ENCODE peak calls at places on chromosomes 13 and 19, in seven cellular contexts. Y, K, E, A, R, W and M are unnamed samples.

GRCh38 chr19:16133818-16134217 is 9.7 kb upstream of the HSH2D start:
- DNase-seq in K (no peak), R (no peak), W (no peak), Y (no peak), A (no peak), E (no peak), M (no peak)

GRCh38 chr19:45597425-45598111 is 4.4 kb downstream of the GPR4 start:
- DNase-seq in E (no peak), R (no peak), A (no peak), W (no peak), Y (no peak), K (no peak), M (no peak)

GRCh38 chr13:75635101-75635620 is 969 bp upstream of the LMO7 start:
- DNase-seq in R (no peak), W (peak; percentile 24), A (no peak), Y (no peak), K (no peak), E (no peak), M (peak; percentile 18)

GRCh38 chr19:48135411-48135810 is 24.8 kb upstream of the PLA2G4C start:
- DNase-seq in E (peak; percentile 14), A (no peak), Y (no peak), K (no peak), R (peak; percentile 87), W (no peak), M (peak; percentile 64)

GRCh38 chr19:40608957-40609356 is 7.8 kb downstream of the LTBP4 start:
- DNase-seq in R (no peak), E (no peak), K (no peak), A (no peak), W (no peak), Y (no peak), M (no peak)

GRCh38 chr19:11383706-11384048 is 437 bp downstream of the EPOR start:
- DNase-seq in Y (no peak), R (no peak), K (no peak), E (no peak), W (no peak), A (no peak), M (no peak)

GRCh38 chr19:46962030-46962570 is 57.5 kb upstream of the NPAS1 start:
- DNase-seq in E (no peak), K (no peak), R (no peak), A (no peak), W (no peak), Y (no peak), M (no peak)

GRCh38 chr19:54478677-54479266 is 5.7 kb upstream of the CDC42EP5 start:
- DNase-seq in E (peak; percentile 67), R (peak; percentile 57), W (peak; percentile 59), Y (no peak), A (peak; percentile 53), K (no peak), M (no peak)

GRCh38 chr13:27354379-27354778 is 70.0 kb upstream of the GTF3A start:
- DNase-seq in E (no peak), W (no peak), R (no peak), K (no peak), Y (no peak), A (no peak), M (no peak)

GRCh38 chr13:110627351-110627750 is 12.0 kb downstream of the NAXD start:
- DNase-seq in A (no peak), W (no peak), Y (no peak), R (no peak), E (no peak), K (no peak), M (no peak)

GRCh38 chr19:1068111-1069001 is 1.4 kb downstream of the ARHGAP45 start:
- DNase-seq in R (no peak), Y (no peak), K (no peak), E (no peak), A (no peak), W (no peak), M (no peak)

GRCh38 chr13:21426238-21426637 is 32.9 kb downstream of the ZDHHC20 start:
- DNase-seq in Y (no peak), W (no peak), R (no peak), E (no peak), A (no peak), K (no peak), M (no peak)

GRCh38 chr19:10085641-10086031 is 481 bp upstream of the SHFL start:
- DNase-seq in W (no peak), K (no peak), R (no peak), E (peak; percentile 26), A (no peak), Y (no peak), M (no peak)

DNA sequence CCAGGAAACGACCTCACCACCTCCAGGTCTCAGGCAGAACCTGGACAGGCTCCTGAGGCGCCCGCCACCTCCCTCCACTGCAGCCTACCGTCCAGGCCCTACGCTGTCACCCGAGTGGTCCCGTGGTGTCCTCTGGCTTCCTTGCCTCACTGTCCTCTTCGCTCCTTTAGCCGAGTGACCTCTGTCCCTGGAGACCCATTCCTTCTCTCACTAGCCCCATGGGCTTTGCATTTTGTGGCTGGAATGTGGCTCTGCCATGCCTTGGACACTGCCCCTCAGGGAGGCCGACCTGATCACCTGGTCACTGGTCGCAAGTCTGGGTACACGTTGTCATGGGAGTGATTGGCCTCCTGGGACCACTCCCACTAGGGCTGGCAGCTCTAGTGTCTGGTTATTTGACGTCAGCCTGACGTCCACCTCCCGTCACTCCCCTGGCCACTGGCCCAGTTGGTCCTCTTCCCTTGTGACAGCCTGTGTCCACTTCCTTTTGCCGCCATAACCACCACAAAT is 17.9 kb downstream of the SLC25A42 start:
- DNase-seq in R (no peak), Y (no peak), A (no peak), W (no peak), E (peak; percentile 41), K (no peak), M (no peak)
- TF ChIP-seq JUND in R (no peak), Y (no peak), A (no peak), W (no peak), E (no peak), K (no peak), M (no peak)

DNA sequence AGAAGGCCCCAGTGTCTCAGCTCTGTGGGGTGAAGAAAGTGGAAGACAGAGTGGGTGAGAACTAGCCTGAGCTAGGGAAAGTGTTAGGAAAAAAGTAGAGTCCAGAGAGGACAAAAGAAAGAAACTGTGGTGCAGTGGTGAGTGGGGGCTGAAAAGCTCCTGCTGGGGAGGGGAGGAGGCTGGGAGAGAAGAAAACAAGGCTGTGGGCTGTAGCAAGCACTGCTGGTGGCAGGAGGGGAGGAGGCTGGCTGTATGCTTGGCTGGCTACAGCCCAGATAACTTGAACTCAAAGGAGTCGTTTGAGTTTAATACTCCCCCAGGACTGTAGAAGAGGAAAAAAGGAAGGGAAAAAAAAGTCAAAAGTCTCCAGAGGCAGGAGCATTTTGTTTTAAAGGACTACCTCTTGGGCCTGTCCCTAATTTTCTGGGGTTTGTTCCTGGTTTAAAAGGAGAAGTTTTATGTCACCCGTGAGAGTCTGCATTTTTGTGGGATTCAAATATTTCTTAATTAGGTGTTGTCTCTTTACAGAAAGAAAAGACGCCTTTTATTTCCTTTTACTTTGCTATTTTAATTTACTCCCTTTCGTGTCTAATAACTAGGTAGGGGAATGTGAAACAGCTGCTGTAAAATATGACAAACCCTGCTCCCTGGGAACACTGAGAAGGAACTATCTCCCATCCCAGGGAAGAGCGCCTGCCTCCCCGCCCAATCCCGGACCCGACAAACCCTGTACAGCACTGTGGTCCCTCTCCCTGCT is 21.7 kb downstream of the ZIC5 start:
- DNase-seq in A (no peak), K (no peak), W (no peak), E (no peak), Y (no peak), R (no peak), M (no peak)
- TF ChIP-seq JUND in A (no peak), K (no peak), W (no peak), E (no peak), Y (no peak), R (no peak), M (no peak)

GRCh38 chr13:51764184-51765141 is 39.5 kb downstream of the DHRS12 start:
- DNase-seq in R (no peak), E (no peak), W (peak; percentile 92), A (no peak), K (peak; percentile 65), Y (no peak), M (no peak)
- TF ChIP-seq JUND in R (no peak), E (no peak), W (peak; percentile 92), A (no peak), K (no peak), Y (no peak), M (no peak)

GRCh38 chr13:33034061-33034460 is 17.8 kb downstream of the KL start:
- DNase-seq in Y (no peak), K (no peak), A (no peak), E (no peak), R (no peak), W (no peak), M (no peak)
- TF ChIP-seq JUND in Y (no peak), K (no peak), A (no peak), E (no peak), R (no peak), W (no peak), M (no peak)

GRCh38 chr13:73877399-73877798 is 256.8 kb downstream of the KLF12 start:
- DNase-seq in A (no peak), K (no peak), W (no peak), R (no peak), E (no peak), Y (no peak), M (no peak)

GRCh38 chr13:73883162-73883561 is 251.0 kb downstream of the KLF12 start:
- DNase-seq in K (no peak), E (no peak), Y (no peak), W (no peak), A (no peak), R (no peak), M (no peak)

GRCh38 chr13:73876323-73876722 is 257.9 kb downstream of the KLF12 start:
- DNase-seq in Y (no peak), K (no peak), W (no peak), R (no peak), A (no peak), E (no peak), M (no peak)

GRCh38 chr13:73879346-73880020 is 254.7 kb downstream of the KLF12 start:
- DNase-seq in A (no peak), K (no peak), R (no peak), E (no peak), Y (no peak), W (no peak), M (no peak)

GRCh38 chr13:73880365-73880764 is 253.8 kb downstream of the KLF12 start:
- DNase-seq in A (no peak), W (no peak), R (no peak), Y (no peak), E (no peak), K (no peak), M (no peak)
- TF ChIP-seq JUND in A (no peak), W (no peak), R (no peak), Y (no peak), E (no peak), K (no peak), M (no peak)

DNA sequence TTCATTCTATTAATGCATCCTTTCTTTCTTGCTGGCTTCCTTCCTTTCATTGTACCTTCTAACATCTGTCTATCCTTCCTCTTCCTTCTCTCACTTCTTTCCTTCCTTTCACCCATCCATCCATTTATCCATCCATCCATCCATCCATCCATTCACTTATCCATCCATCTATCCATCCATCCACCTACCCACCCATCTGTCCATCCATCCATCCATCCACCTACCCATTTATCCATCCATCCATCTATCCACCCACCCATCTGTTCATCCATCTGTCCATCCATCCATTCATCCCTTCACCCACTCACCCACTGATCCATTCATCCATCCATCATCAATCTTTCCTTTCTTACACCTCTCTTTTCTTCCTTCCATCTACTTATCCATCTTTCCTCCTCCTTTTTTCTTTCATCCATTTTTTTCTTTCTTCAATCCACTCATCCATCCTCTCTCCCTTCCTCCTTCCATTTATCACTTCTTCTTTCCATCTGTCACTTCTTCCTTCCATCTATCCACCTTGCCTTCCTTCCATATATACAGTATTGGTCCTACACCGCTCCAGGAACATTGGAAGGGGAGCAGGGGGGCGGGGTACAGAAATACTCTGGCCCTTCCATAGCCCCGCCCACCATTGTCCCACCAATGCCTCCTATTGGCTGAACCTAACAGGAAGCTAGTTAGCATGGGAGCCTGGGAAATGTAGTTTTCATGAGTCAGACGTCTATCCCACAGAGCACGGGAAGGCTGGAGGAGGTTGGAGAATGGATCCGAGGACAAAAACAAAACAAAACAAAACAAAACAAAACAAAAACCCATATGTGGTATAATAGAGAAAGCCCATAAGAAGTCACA is 45.9 kb downstream of the MBD3L1 start:
- DNase-seq in A (peak; percentile 54), W (no peak), Y (no peak), K (no peak), R (peak; percentile 53), E (peak; percentile 61), M (no peak)
- TF ChIP-seq JUND in A (no peak), W (no peak), Y (no peak), K (no peak), R (no peak), E (no peak), M (no peak)